ENCODE peak calls at places on chromosomes 3 and 15, in four cellular contexts. N is stimulated activated naive B cell treated with anti-CD40 and anti-IgM and Interleukin-4, amounts not matched to agents 10 μg/mL and 1 μg/mL and 100 μg/mL, for 72 hours; J is left ventricle myocardium superior; E is Calu3. Q is an unnamed sample.

GRCh38 chr3:103786296-103786695 is 1351.5 kb downstream of the ZPLD1 start:
- DNase-seq in J (no peak), E (no peak), N (no peak), Q (no peak)

GRCh38 chr15:74196175-74196574 is 6.4 kb downstream of the STRA6 start:
- DNase-seq in J (peak), N (no peak), E (peak), Q (no peak)

GRCh38 chr3:127065561-127066270 is 82.8 kb downstream of the PLXNA1 start:
- DNase-seq in N (no peak), J (peak), E (no peak), Q (no peak)

GRCh38 chr3:146166450-146167222 is 5.7 kb upstream of the PLOD2 start:
- DNase-seq in N (no peak), J (no peak), E (no peak), Q (no peak)

GRCh38 chr3:187150186-187150585 is 10.9 kb upstream of the RPL39L start:
- DNase-seq in J (no peak), N (no peak), E (no peak), Q (no peak)

GRCh38 chr3:43161684-43162512 is 56.0 kb upstream of the POMGNT2 start:
- DNase-seq in N (no peak), E (no peak), J (no peak), Q (no peak)

GRCh38 chr15:34437687-34438086 is at the start of gene GOLGA8A:
- DNase-seq in N (peak), J (peak), E (peak), Q (peak)

GRCh38 chr15:71079208-71080044 is 35.8 kb upstream of the THSD4 start:
- DNase-seq in J (peak), E (peak), N (no peak), Q (no peak)

GRCh38 chr3:85360742-85361387 is 402.1 kb downstream of the CADM2 start:
- DNase-seq in E (peak), J (peak), N (no peak), Q (no peak)

GRCh38 chr3:15332405-15333098 is at the start of gene SH3BP5:
- DNase-seq in N (peak), E (peak), J (peak), Q (peak)

GRCh38 chr3:132874701-132875100 is 152.5 kb upstream of the NPHP3 start:
- DNase-seq in J (no peak), E (no peak), N (no peak), Q (no peak)

GRCh38 chr3:123081718-123082369 is 15.0 kb downstream of the PDIA5 start:
- DNase-seq in J (peak), E (no peak), N (no peak), Q (no peak)

GRCh38 chr15:81093961-81094360 is 40.1 kb upstream of the CFAP161 start:
- DNase-seq in J (no peak), N (no peak), E (no peak), Q (no peak)

GRCh38 chr3:70386043-70386442 is 73.6 kb upstream of the MDFIC2 start:
- DNase-seq in J (no peak), E (no peak), N (no peak), Q (no peak)

GRCh38 chr3:105997800-105998526 is 129.2 kb upstream of the CBLB start:
- DNase-seq in J (no peak), E (peak), N (no peak), Q (no peak)

GRCh38 chr3:123618768-123619484 is 34.1 kb upstream of the HACD2 start:
- DNase-seq in N (peak), J (peak), E (peak), Q (no peak)

GRCh38 chr3:99355465-99355864 is 282.9 kb upstream of the COL8A1 start:
- DNase-seq in E (no peak), N (no peak), J (no peak), Q (no peak)

GRCh38 chr15:83372434-83372873 is 74.7 kb upstream of the SH3GL3 start:
- DNase-seq in N (no peak), J (no peak), E (no peak), Q (no peak)

GRCh38 chr15:39429898-39430357 is 151.0 kb upstream of the THBS1 start:
- DNase-seq in N (no peak), J (no peak), E (peak), Q (no peak)

GRCh38 chr3:195208631-195209030 is 62.3 kb downstream of the XXYLT1 start:
- DNase-seq in E (no peak), J (no peak), N (no peak), Q (no peak)

GRCh38 chr3:9613349-9613748 is 36.0 kb upstream of the MTMR14 start:
- DNase-seq in J (no peak), N (no peak), E (no peak), Q (no peak)

GRCh38 chr15:77183066-77183465 is 112.2 kb upstream of the TSPAN3 start:
- DNase-seq in N (no peak), E (no peak), J (no peak), Q (no peak)